ENCODE peak calls at places on chromosomes 12 and 14, in nine cellular contexts. One of them, this sample, is unnamed.

GRCh38 chr14:24513009-24513408 is 4.9 kb upstream of the CMA1 start:
- DNase-seq in IMR-90: no peak
- DNase-seq in neural progenitor cell: peak; percentile 36
- DNase-seq in brain microvascular endothelial cell: no peak
- DNase-seq in psoas muscle: no peak
- DNase-seq in CD4-positive, alpha-beta memory T cell: no peak
- DNase-seq in CD8-positive, alpha-beta memory T cell: no peak
- DNase-seq in astrocyte: no peak
- DNase-seq in endothelial cell of umbilical vein: peak; percentile 7
- DNase-seq in this sample: peak; percentile 38

GRCh38 chr14:78982551-78982950 is 812.4 kb downstream of the NRXN3 start:
- DNase-seq in IMR-90: peak; percentile 47
- DNase-seq in neural progenitor cell: no peak
- DNase-seq in brain microvascular endothelial cell: no peak
- DNase-seq in psoas muscle: no peak
- DNase-seq in CD4-positive, alpha-beta memory T cell: no peak
- DNase-seq in CD8-positive, alpha-beta memory T cell: no peak
- DNase-seq in astrocyte: peak; percentile 61
- DNase-seq in endothelial cell of umbilical vein: no peak
- DNase-seq in this sample: no peak

GRCh38 chr12:107760207-107760816 is 625 bp downstream of the PRDM4 start:
- DNase-seq in IMR-90: peak; percentile 12
- DNase-seq in neural progenitor cell: peak; percentile 50
- DNase-seq in brain microvascular endothelial cell: no peak
- DNase-seq in psoas muscle: no peak
- DNase-seq in CD4-positive, alpha-beta memory T cell: peak; percentile 20
- DNase-seq in CD8-positive, alpha-beta memory T cell: peak; percentile 55
- DNase-seq in astrocyte: no peak
- DNase-seq in endothelial cell of umbilical vein: peak; percentile 30
- DNase-seq in this sample: peak; percentile 69

GRCh38 chr12:102406033-102406584 is 74.3 kb downstream of the IGF1 start:
- DNase-seq in IMR-90: peak; percentile 15
- DNase-seq in neural progenitor cell: peak; percentile 42
- DNase-seq in brain microvascular endothelial cell: peak; percentile 1
- DNase-seq in psoas muscle: peak; percentile 60
- DNase-seq in CD4-positive, alpha-beta memory T cell: no peak
- DNase-seq in CD8-positive, alpha-beta memory T cell: no peak
- DNase-seq in astrocyte: peak; percentile 37
- DNase-seq in endothelial cell of umbilical vein: peak; percentile 9
- DNase-seq in this sample: no peak

GRCh38 chr12:4909397-4909733 is 340 bp upstream of the KCNA1 start:
- DNase-seq in IMR-90: no peak
- DNase-seq in neural progenitor cell: peak; percentile 58
- DNase-seq in brain microvascular endothelial cell: no peak
- DNase-seq in psoas muscle: no peak
- DNase-seq in CD4-positive, alpha-beta memory T cell: no peak
- DNase-seq in CD8-positive, alpha-beta memory T cell: no peak
- DNase-seq in astrocyte: no peak
- DNase-seq in endothelial cell of umbilical vein: no peak
- DNase-seq in this sample: peak; percentile 61

GRCh38 chr14:69137456-69138188 is 15.3 kb downstream of the DCAF5 start:
- DNase-seq in IMR-90: peak; percentile 37
- DNase-seq in neural progenitor cell: no peak
- DNase-seq in brain microvascular endothelial cell: no peak
- DNase-seq in psoas muscle: no peak
- DNase-seq in CD4-positive, alpha-beta memory T cell: no peak
- DNase-seq in CD8-positive, alpha-beta memory T cell: no peak
- DNase-seq in astrocyte: peak; percentile 36
- DNase-seq in endothelial cell of umbilical vein: no peak
- DNase-seq in this sample: no peak

GRCh38 chr14:37262649-37263048 is 64.9 kb downstream of the MIPOL1 start:
- DNase-seq in IMR-90: no peak
- DNase-seq in neural progenitor cell: peak; percentile 71
- DNase-seq in brain microvascular endothelial cell: no peak
- DNase-seq in psoas muscle: no peak
- DNase-seq in CD4-positive, alpha-beta memory T cell: no peak
- DNase-seq in CD8-positive, alpha-beta memory T cell: no peak
- DNase-seq in astrocyte: no peak
- DNase-seq in endothelial cell of umbilical vein: no peak
- DNase-seq in this sample: no peak

GRCh38 chr12:1518763-1519516 is 75.4 kb downstream of the FBXL14 start:
- DNase-seq in IMR-90: peak; percentile 91
- DNase-seq in neural progenitor cell: no peak
- DNase-seq in brain microvascular endothelial cell: peak; percentile 81
- DNase-seq in psoas muscle: no peak
- DNase-seq in CD4-positive, alpha-beta memory T cell: no peak
- DNase-seq in CD8-positive, alpha-beta memory T cell: no peak
- DNase-seq in astrocyte: peak; percentile 91
- DNase-seq in endothelial cell of umbilical vein: peak; percentile 41
- DNase-seq in this sample: peak; percentile 30

GRCh38 chr12:11688379-11688778 is 38.9 kb downstream of the ETV6 start:
- DNase-seq in IMR-90: no peak
- DNase-seq in neural progenitor cell: no peak
- DNase-seq in brain microvascular endothelial cell: no peak
- DNase-seq in psoas muscle: no peak
- DNase-seq in CD4-positive, alpha-beta memory T cell: no peak
- DNase-seq in CD8-positive, alpha-beta memory T cell: no peak
- DNase-seq in astrocyte: no peak
- DNase-seq in endothelial cell of umbilical vein: no peak
- DNase-seq in this sample: no peak

GRCh38 chr14:91953170-91953985 is 5.9 kb upstream of the FBLN5 start:
- DNase-seq in IMR-90: peak; percentile 59
- DNase-seq in neural progenitor cell: no peak
- DNase-seq in brain microvascular endothelial cell: peak; percentile 46
- DNase-seq in psoas muscle: no peak
- DNase-seq in CD4-positive, alpha-beta memory T cell: no peak
- DNase-seq in CD8-positive, alpha-beta memory T cell: no peak
- DNase-seq in astrocyte: no peak
- DNase-seq in endothelial cell of umbilical vein: no peak
- DNase-seq in this sample: no peak

GRCh38 chr12:48794870-48795269 is 6.0 kb upstream of the ADCY6 start:
- DNase-seq in IMR-90: peak; percentile 55
- DNase-seq in neural progenitor cell: no peak
- DNase-seq in brain microvascular endothelial cell: no peak
- DNase-seq in psoas muscle: no peak
- DNase-seq in CD4-positive, alpha-beta memory T cell: no peak
- DNase-seq in CD8-positive, alpha-beta memory T cell: no peak
- DNase-seq in astrocyte: no peak
- DNase-seq in endothelial cell of umbilical vein: no peak
- DNase-seq in this sample: no peak

GRCh38 chr12:53676715-53677611 is 1.1 kb upstream of the ATP5MC2 start:
- DNase-seq in IMR-90: peak; percentile 32
- DNase-seq in neural progenitor cell: peak; percentile 87
- DNase-seq in brain microvascular endothelial cell: peak; percentile 4
- DNase-seq in psoas muscle: peak; percentile 79
- DNase-seq in CD4-positive, alpha-beta memory T cell: no peak
- DNase-seq in CD8-positive, alpha-beta memory T cell: no peak
- DNase-seq in astrocyte: no peak
- DNase-seq in endothelial cell of umbilical vein: peak; percentile 26
- DNase-seq in this sample: peak; percentile 73

GRCh38 chr14:52267501-52268190 is at the start of gene PTGDR:
- DNase-seq in IMR-90: no peak
- DNase-seq in neural progenitor cell: peak; percentile 70
- DNase-seq in brain microvascular endothelial cell: no peak
- DNase-seq in psoas muscle: peak; percentile 61
- DNase-seq in CD4-positive, alpha-beta memory T cell: peak; percentile 53
- DNase-seq in CD8-positive, alpha-beta memory T cell: peak; percentile 73
- DNase-seq in astrocyte: peak; percentile 8
- DNase-seq in endothelial cell of umbilical vein: no peak
- DNase-seq in this sample: peak; percentile 70

GRCh38 chr14:39762576-39763401 is 330.6 kb upstream of the FBXO33 start:
- DNase-seq in IMR-90: no peak
- DNase-seq in neural progenitor cell: no peak
- DNase-seq in brain microvascular endothelial cell: no peak
- DNase-seq in psoas muscle: no peak
- DNase-seq in CD4-positive, alpha-beta memory T cell: no peak
- DNase-seq in CD8-positive, alpha-beta memory T cell: no peak
- DNase-seq in astrocyte: no peak
- DNase-seq in endothelial cell of umbilical vein: no peak
- DNase-seq in this sample: no peak

GRCh38 chr12:116172224-116172849 is 105.2 kb downstream of the MED13L start:
- DNase-seq in IMR-90: no peak
- DNase-seq in neural progenitor cell: no peak
- DNase-seq in brain microvascular endothelial cell: no peak
- DNase-seq in psoas muscle: no peak
- DNase-seq in CD4-positive, alpha-beta memory T cell: no peak
- DNase-seq in CD8-positive, alpha-beta memory T cell: no peak
- DNase-seq in astrocyte: no peak
- DNase-seq in endothelial cell of umbilical vein: peak; percentile 69
- DNase-seq in this sample: no peak

GRCh38 chr12:80622271-80622670 is 85.2 kb upstream of the MYF6 start:
- DNase-seq in IMR-90: no peak
- DNase-seq in neural progenitor cell: peak; percentile 14
- DNase-seq in brain microvascular endothelial cell: no peak
- DNase-seq in psoas muscle: no peak
- DNase-seq in CD4-positive, alpha-beta memory T cell: no peak
- DNase-seq in CD8-positive, alpha-beta memory T cell: no peak
- DNase-seq in astrocyte: no peak
- DNase-seq in endothelial cell of umbilical vein: no peak
- DNase-seq in this sample: no peak

GRCh38 chr14:64625363-64626232 is 75.8 kb downstream of the PPP1R36 start:
- DNase-seq in IMR-90: no peak
- DNase-seq in neural progenitor cell: no peak
- DNase-seq in brain microvascular endothelial cell: no peak
- DNase-seq in psoas muscle: no peak
- DNase-seq in CD4-positive, alpha-beta memory T cell: no peak
- DNase-seq in CD8-positive, alpha-beta memory T cell: no peak
- DNase-seq in astrocyte: no peak
- DNase-seq in endothelial cell of umbilical vein: peak; percentile 48
- DNase-seq in this sample: no peak

GRCh38 chr14:99595034-99595433 is 9.0 kb downstream of the CCDC85C start:
- DNase-seq in IMR-90: no peak
- DNase-seq in neural progenitor cell: no peak
- DNase-seq in brain microvascular endothelial cell: no peak
- DNase-seq in psoas muscle: no peak
- DNase-seq in CD4-positive, alpha-beta memory T cell: peak; percentile 29
- DNase-seq in CD8-positive, alpha-beta memory T cell: no peak
- DNase-seq in astrocyte: no peak
- DNase-seq in endothelial cell of umbilical vein: no peak
- DNase-seq in this sample: no peak

GRCh38 chr12:69431604-69432222 is 38.5 kb upstream of the FRS2 start:
- DNase-seq in IMR-90: no peak
- DNase-seq in neural progenitor cell: no peak
- DNase-seq in brain microvascular endothelial cell: no peak
- DNase-seq in psoas muscle: no peak
- DNase-seq in CD4-positive, alpha-beta memory T cell: no peak
- DNase-seq in CD8-positive, alpha-beta memory T cell: no peak
- DNase-seq in astrocyte: no peak
- DNase-seq in endothelial cell of umbilical vein: no peak
- DNase-seq in this sample: no peak

GRCh38 chr12:93122569-93123091 is 193.5 kb upstream of the EEA1 start:
- DNase-seq in IMR-90: no peak
- DNase-seq in neural progenitor cell: no peak
- DNase-seq in brain microvascular endothelial cell: no peak
- DNase-seq in psoas muscle: no peak
- DNase-seq in CD4-positive, alpha-beta memory T cell: no peak
- DNase-seq in CD8-positive, alpha-beta memory T cell: no peak
- DNase-seq in astrocyte: no peak
- DNase-seq in endothelial cell of umbilical vein: no peak
- DNase-seq in this sample: no peak

GRCh38 chr14:93960108-93960475 is 16.3 kb downstream of the ASB2 start:
- DNase-seq in IMR-90: peak; percentile 4
- DNase-seq in neural progenitor cell: no peak
- DNase-seq in brain microvascular endothelial cell: no peak
- DNase-seq in psoas muscle: no peak
- DNase-seq in CD4-positive, alpha-beta memory T cell: no peak
- DNase-seq in CD8-positive, alpha-beta memory T cell: no peak
- DNase-seq in astrocyte: no peak
- DNase-seq in endothelial cell of umbilical vein: no peak
- DNase-seq in this sample: no peak
- H3K4me3 ChIP-seq in IMR-90: no peak overlapping the region
- H3K4me3 ChIP-seq in neural progenitor cell: no peak overlapping the region
- H3K4me3 ChIP-seq in brain microvascular endothelial cell: no peak overlapping the region
- H3K4me3 ChIP-seq in psoas muscle: no peak overlapping the region
- H3K4me3 ChIP-seq in CD4-positive, alpha-beta memory T cell: peak overlapping the region; percentile 21
- H3K4me3 ChIP-seq in CD8-positive, alpha-beta memory T cell: no peak overlapping the region
- H3K4me3 ChIP-seq in astrocyte: no peak overlapping the region
- H3K4me3 ChIP-seq in endothelial cell of umbilical vein: no peak overlapping the region
- H3K4me3 ChIP-seq in this sample: no peak overlapping the region

GRCh38 chr14:54329082-54329695 is 67.6 kb upstream of the CDKN3 start:
- DNase-seq in IMR-90: peak; percentile 61
- DNase-seq in neural progenitor cell: peak; percentile 93
- DNase-seq in brain microvascular endothelial cell: peak; percentile 36
- DNase-seq in psoas muscle: no peak
- DNase-seq in CD4-positive, alpha-beta memory T cell: no peak
- DNase-seq in CD8-positive, alpha-beta memory T cell: no peak
- DNase-seq in astrocyte: peak; percentile 56
- DNase-seq in endothelial cell of umbilical vein: peak; percentile 81
- DNase-seq in this sample: peak; percentile 62
- H3K27me3 ChIP-seq in IMR-90: peaks cover 12% of the 10 kb centered on the region
- H3K27me3 ChIP-seq in neural progenitor cell: no peaks in the 10 kb centered on the region
- H3K27me3 ChIP-seq in brain microvascular endothelial cell: no peaks in the 10 kb centered on the region
- H3K27me3 ChIP-seq in psoas muscle: no peaks in the 10 kb centered on the region
- H3K27me3 ChIP-seq in CD4-positive, alpha-beta memory T cell: no peaks in the 10 kb centered on the region
- H3K27me3 ChIP-seq in CD8-positive, alpha-beta memory T cell: no peaks in the 10 kb centered on the region
- H3K27me3 ChIP-seq in astrocyte: no peaks in the 10 kb centered on the region
- H3K27me3 ChIP-seq in endothelial cell of umbilical vein: no peaks in the 10 kb centered on the region
- H3K27me3 ChIP-seq in this sample: no peaks in the 10 kb centered on the region

DNA sequence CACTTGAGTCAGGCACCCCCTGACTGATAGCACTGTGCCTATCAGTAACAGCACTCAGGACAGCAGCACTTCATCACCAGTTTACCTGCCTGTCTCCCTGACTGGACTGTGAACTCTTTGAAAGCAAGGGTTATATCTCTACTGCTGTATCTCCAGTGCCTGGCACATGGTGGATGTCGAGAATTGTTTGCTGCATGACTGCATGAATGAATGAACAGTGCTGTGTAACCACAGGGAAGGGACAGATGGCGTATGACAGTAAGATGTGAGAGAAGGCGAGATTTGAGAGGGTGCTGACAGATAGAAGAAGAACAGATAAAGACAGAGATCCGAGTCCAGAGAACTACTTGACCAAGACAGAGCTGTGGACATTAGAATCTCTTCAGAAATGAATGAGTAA is 29.7 kb downstream of the BRAP start:
- DNase-seq in IMR-90: no peak
- DNase-seq in neural progenitor cell: no peak
- DNase-seq in brain microvascular endothelial cell: no peak
- DNase-seq in psoas muscle: no peak
- DNase-seq in CD4-positive, alpha-beta memory T cell: no peak
- DNase-seq in CD8-positive, alpha-beta memory T cell: no peak
- DNase-seq in astrocyte: no peak
- DNase-seq in endothelial cell of umbilical vein: no peak
- DNase-seq in this sample: no peak
- H3K36me3 ChIP-seq in IMR-90: peaks cover 47% of the 10 kb centered on the region
- H3K36me3 ChIP-seq in neural progenitor cell: peaks cover 11% of the 10 kb centered on the region
- H3K36me3 ChIP-seq in brain microvascular endothelial cell: peaks cover 52% of the 10 kb centered on the region
- H3K36me3 ChIP-seq in psoas muscle: peaks cover 99% of the 10 kb centered on the region
- H3K36me3 ChIP-seq in CD4-positive, alpha-beta memory T cell: peaks cover 45% of the 10 kb centered on the region
- H3K36me3 ChIP-seq in CD8-positive, alpha-beta memory T cell: peaks cover 35% of the 10 kb centered on the region
- H3K36me3 ChIP-seq in astrocyte: peaks cover 33% of the 10 kb centered on the region
- H3K36me3 ChIP-seq in endothelial cell of umbilical vein: peaks cover 14% of the 10 kb centered on the region
- H3K36me3 ChIP-seq in this sample: peaks cover 13% of the 10 kb centered on the region

DNA sequence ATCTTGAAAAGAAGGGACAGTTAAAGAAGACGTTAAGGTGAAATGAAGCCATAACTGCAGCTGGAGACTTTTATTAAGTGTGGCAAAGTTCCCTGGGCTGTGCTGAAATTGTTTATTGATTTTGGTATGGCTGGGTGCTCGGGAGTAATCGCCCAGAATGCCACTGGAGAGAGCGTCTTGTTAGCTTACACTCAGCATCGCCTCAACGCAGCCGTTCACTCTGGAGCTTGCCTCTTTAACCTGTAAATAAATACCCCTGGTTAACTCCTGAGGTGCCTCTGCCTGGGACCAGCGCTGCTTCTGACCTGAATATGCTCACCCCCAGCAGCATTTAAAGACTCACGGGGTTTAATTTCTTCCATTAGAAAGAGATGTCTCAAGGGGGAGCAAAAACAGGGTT is 98.6 kb downstream of the GPATCH2L start:
- DNase-seq in IMR-90: no peak
- DNase-seq in neural progenitor cell: no peak
- DNase-seq in brain microvascular endothelial cell: no peak
- DNase-seq in psoas muscle: no peak
- DNase-seq in CD4-positive, alpha-beta memory T cell: no peak
- DNase-seq in CD8-positive, alpha-beta memory T cell: no peak
- DNase-seq in astrocyte: no peak
- DNase-seq in endothelial cell of umbilical vein: no peak
- DNase-seq in this sample: no peak
- H3K4me3 ChIP-seq in IMR-90: no peak overlapping the region
- H3K4me3 ChIP-seq in neural progenitor cell: no peak overlapping the region
- H3K4me3 ChIP-seq in brain microvascular endothelial cell: no peak overlapping the region
- H3K4me3 ChIP-seq in psoas muscle: no peak overlapping the region
- H3K4me3 ChIP-seq in CD4-positive, alpha-beta memory T cell: no peak overlapping the region
- H3K4me3 ChIP-seq in CD8-positive, alpha-beta memory T cell: no peak overlapping the region
- H3K4me3 ChIP-seq in astrocyte: no peak overlapping the region
- H3K4me3 ChIP-seq in endothelial cell of umbilical vein: no peak overlapping the region
- H3K4me3 ChIP-seq in this sample: no peak overlapping the region